ENCODE peak calls at places on chromosomes 16 and 17, in five cellular contexts. I is SHP77 treated with DMSO at 0.1 percent for 48 hours; O is esophagus muscularis mucosa; W is activated naive CD8-positive, alpha-beta T cell treated with anti-CD3 and anti-CD28 coated beads, Interleukin-2, amount 50 U/mL, for 24 hours; B is MG63. T is an unnamed sample.

GRCh38 chr17:45381001-45381400 is 51.7 kb downstream of the ARHGAP27 start:
- DNase-seq in I (no peak), O (no peak), W (no peak), B (no peak), T (no peak)

GRCh38 chr17:30151471-30151870 is 34.9 kb downstream of the NSRP1 start:
- DNase-seq in I (no peak), O (no peak), W (no peak), B (no peak), T (no peak)

GRCh38 chr17:45293413-45294211 is 23.2 kb downstream of the MAP3K14 start:
- DNase-seq in I (no peak), O (peak), W (no peak), B (peak), T (no peak)

GRCh38 chr17:81832608-81833159 is 407 bp downstream of the MCRIP1 start:
- DNase-seq in I (peak), O (no peak), W (peak), B (no peak), T (no peak)

GRCh38 chr16:25747160-25747758 is 55.5 kb downstream of the HS3ST4 start:
- DNase-seq in I (no peak), O (no peak), W (peak), B (peak), T (no peak)

GRCh38 chr17:31190351-31190750 is 95.6 kb downstream of the NF1 start:
- DNase-seq in I (no peak), O (no peak), W (no peak), B (no peak), T (no peak)

GRCh38 chr16:20799599-20799998 is 6.7 kb downstream of the ERI2 start:
- DNase-seq in I (no peak), O (no peak), W (no peak), B (no peak), T (no peak)

GRCh38 chr17:61495161-61495857 is 43.1 kb downstream of the TBX4 start:
- DNase-seq in I (no peak), O (no peak), W (no peak), B (peak), T (no peak)

GRCh38 chr17:47931848-47932247 is 9.5 kb upstream of the PNPO start:
- DNase-seq in I (no peak), O (no peak), W (no peak), B (no peak), T (no peak)

GRCh38 chr16:64948056-64948455 is 173.8 kb downstream of the CDH11 start:
- DNase-seq in I (no peak), O (no peak), W (no peak), B (no peak), T (no peak)

GRCh38 chr16:30748634-30749445 is 615 bp downstream of the PHKG2 start:
- DNase-seq in I (no peak), O (no peak), W (peak), B (peak), T (no peak)

GRCh38 chr17:72870437-72870985 is 222.0 kb downstream of the SLC39A11 start:
- DNase-seq in I (no peak), O (no peak), W (no peak), B (no peak), T (no peak)

GRCh38 chr17:46795379-46795952 is 23.0 kb downstream of the WNT3 start:
- DNase-seq in I (peak), O (no peak), W (no peak), B (peak), T (no peak)

GRCh38 chr17:50120475-50121253 is 9.3 kb downstream of the SAMD14 start:
- DNase-seq in I (no peak), O (no peak), W (no peak), B (no peak), T (no peak)

T was measured in osteocyte.